ENCODE peak calls at places on chromosomes 2 and 18, in ten cellular contexts. One of them, this sample, is unnamed.
A peak's percentile ranks its signal among the peaks of the same experiment; 100 is the strongest.

GRCh38 chr18:32040936-32041335 is 22.3 kb downstream of the RNF125 start:
- DNase-seq in nephron progenitor cell: no peak
- DNase-seq in NB4: peak; percentile 90
- DNase-seq in AG09309: no peak
- DNase-seq in fibroblast of lung: no peak
- DNase-seq in activated CD8-positive, alpha-beta T cell treated with anti-CD3 and anti-CD28 coated beads for 36 hours: peak; percentile 75
- DNase-seq in HepG2: no peak
- DNase-seq in type B pancreatic cell: no peak
- DNase-seq in PC-3: no peak
- DNase-seq in gastrocnemius medialis: no peak
- DNase-seq in this sample: no peak

GRCh38 chr2:176931588-176932563 is 280.7 kb upstream of the HNRNPA3 start:
- DNase-seq in fibroblast of lung: peak; percentile 3
- DNase-seq in HepG2: no peak
- DNase-seq in gastrocnemius medialis: no peak
- DNase-seq in NB4: peak; percentile 15
- DNase-seq in nephron progenitor cell: no peak
- DNase-seq in activated CD8-positive, alpha-beta T cell treated with anti-CD3 and anti-CD28 coated beads for 36 hours: peak; percentile 57
- DNase-seq in PC-3: peak; percentile 24
- DNase-seq in type B pancreatic cell: no peak
- DNase-seq in AG09309: peak; percentile 3
- DNase-seq in this sample: peak; percentile 76

GRCh38 chr18:51811883-51812282 is 528.1 kb upstream of the DCC start:
- DNase-seq in NB4: no peak
- DNase-seq in HepG2: no peak
- DNase-seq in activated CD8-positive, alpha-beta T cell treated with anti-CD3 and anti-CD28 coated beads for 36 hours: no peak
- DNase-seq in type B pancreatic cell: no peak
- DNase-seq in PC-3: no peak
- DNase-seq in fibroblast of lung: no peak
- DNase-seq in AG09309: no peak
- DNase-seq in gastrocnemius medialis: no peak
- DNase-seq in nephron progenitor cell: no peak
- DNase-seq in this sample: no peak

GRCh38 chr2:73218298-73218697 is 4.3 kb downstream of the SMYD5 start:
- DNase-seq in PC-3: peak; percentile 64
- DNase-seq in gastrocnemius medialis: peak; percentile 33
- DNase-seq in AG09309: no peak
- DNase-seq in HepG2: no peak
- DNase-seq in NB4: no peak
- DNase-seq in activated CD8-positive, alpha-beta T cell treated with anti-CD3 and anti-CD28 coated beads for 36 hours: no peak
- DNase-seq in fibroblast of lung: peak; percentile 30
- DNase-seq in nephron progenitor cell: no peak
- DNase-seq in type B pancreatic cell: no peak
- DNase-seq in this sample: no peak

GRCh38 chr2:120225549-120226065 is 2.4 kb upstream of the TMEM185B start:
- DNase-seq in nephron progenitor cell: no peak
- DNase-seq in PC-3: no peak
- DNase-seq in fibroblast of lung: no peak
- DNase-seq in gastrocnemius medialis: no peak
- DNase-seq in NB4: no peak
- DNase-seq in HepG2: no peak
- DNase-seq in AG09309: no peak
- DNase-seq in activated CD8-positive, alpha-beta T cell treated with anti-CD3 and anti-CD28 coated beads for 36 hours: no peak
- DNase-seq in type B pancreatic cell: no peak
- DNase-seq in this sample: no peak

GRCh38 chr2:126748929-126749518 is 93.1 kb downstream of the GYPC start:
- DNase-seq in PC-3: no peak
- DNase-seq in NB4: no peak
- DNase-seq in gastrocnemius medialis: no peak
- DNase-seq in type B pancreatic cell: no peak
- DNase-seq in AG09309: no peak
- DNase-seq in HepG2: no peak
- DNase-seq in nephron progenitor cell: no peak
- DNase-seq in activated CD8-positive, alpha-beta T cell treated with anti-CD3 and anti-CD28 coated beads for 36 hours: no peak
- DNase-seq in fibroblast of lung: no peak
- DNase-seq in this sample: no peak

GRCh38 chr18:30248061-30248460 is 794.5 kb downstream of the DSC3 start:
- DNase-seq in AG09309: no peak
- DNase-seq in gastrocnemius medialis: no peak
- DNase-seq in PC-3: no peak
- DNase-seq in type B pancreatic cell: no peak
- DNase-seq in fibroblast of lung: peak; percentile 4
- DNase-seq in HepG2: no peak
- DNase-seq in nephron progenitor cell: no peak
- DNase-seq in NB4: no peak
- DNase-seq in activated CD8-positive, alpha-beta T cell treated with anti-CD3 and anti-CD28 coated beads for 36 hours: no peak
- DNase-seq in this sample: no peak

GRCh38 chr18:70423988-70424387 is 135.1 kb downstream of the SOCS6 start:
- DNase-seq in fibroblast of lung: peak; percentile 71
- DNase-seq in AG09309: peak; percentile 46
- DNase-seq in HepG2: no peak
- DNase-seq in NB4: no peak
- DNase-seq in PC-3: peak; percentile 92
- DNase-seq in type B pancreatic cell: no peak
- DNase-seq in activated CD8-positive, alpha-beta T cell treated with anti-CD3 and anti-CD28 coated beads for 36 hours: no peak
- DNase-seq in gastrocnemius medialis: no peak
- DNase-seq in nephron progenitor cell: no peak
- DNase-seq in this sample: no peak

GRCh38 chr2:10620481-10620880 is 69.3 kb downstream of the NOL10 start:
- DNase-seq in fibroblast of lung: peak; percentile 97
- DNase-seq in NB4: peak; percentile 30
- DNase-seq in HepG2: no peak
- DNase-seq in nephron progenitor cell: no peak
- DNase-seq in PC-3: peak; percentile 26
- DNase-seq in AG09309: peak; percentile 59
- DNase-seq in gastrocnemius medialis: no peak
- DNase-seq in activated CD8-positive, alpha-beta T cell treated with anti-CD3 and anti-CD28 coated beads for 36 hours: peak; percentile 3
- DNase-seq in type B pancreatic cell: no peak
- DNase-seq in this sample: no peak

GRCh38 chr2:118371500-118371899 is 283.2 kb downstream of the INSIG2 start:
- DNase-seq in NB4: peak; percentile 35
- DNase-seq in PC-3: peak; percentile 75
- DNase-seq in type B pancreatic cell: no peak
- DNase-seq in nephron progenitor cell: peak; percentile 64
- DNase-seq in HepG2: peak; percentile 42
- DNase-seq in activated CD8-positive, alpha-beta T cell treated with anti-CD3 and anti-CD28 coated beads for 36 hours: peak; percentile 13
- DNase-seq in gastrocnemius medialis: no peak
- DNase-seq in fibroblast of lung: peak; percentile 59
- DNase-seq in AG09309: peak; percentile 24
- DNase-seq in this sample: peak; percentile 17
- TF ChIP-seq CTCF in NB4: peak; percentile 62
- TF ChIP-seq CTCF in PC-3: peak; percentile 95
- TF ChIP-seq CTCF in type B pancreatic cell: peak; percentile 73
- TF ChIP-seq CTCF in nephron progenitor cell: peak; percentile 75
- TF ChIP-seq CTCF in HepG2: peak; percentile 89
- TF ChIP-seq CTCF in activated CD8-positive, alpha-beta T cell treated with anti-CD3 and anti-CD28 coated beads for 36 hours: peak; percentile 24
- TF ChIP-seq CTCF in gastrocnemius medialis: peak; percentile 21
- TF ChIP-seq CTCF in fibroblast of lung: peak; percentile 65
- TF ChIP-seq CTCF in AG09309: peak; percentile 96
- TF ChIP-seq CTCF in this sample: peak; percentile 27

GRCh38 chr2:113888641-113889470 is 1.0 kb upstream of the ACTR3 start:
- DNase-seq in fibroblast of lung: no peak
- DNase-seq in NB4: no peak
- DNase-seq in type B pancreatic cell: no peak
- DNase-seq in activated CD8-positive, alpha-beta T cell treated with anti-CD3 and anti-CD28 coated beads for 36 hours: no peak
- DNase-seq in AG09309: no peak
- DNase-seq in HepG2: no peak
- DNase-seq in PC-3: no peak
- DNase-seq in nephron progenitor cell: peak; percentile 62
- DNase-seq in gastrocnemius medialis: no peak
- DNase-seq in this sample: no peak

GRCh38 chr2:113892004-113892740 is 2.3 kb downstream of the ACTR3 start:
- DNase-seq in NB4: peak; percentile 27
- DNase-seq in nephron progenitor cell: no peak
- DNase-seq in PC-3: no peak
- DNase-seq in fibroblast of lung: no peak
- DNase-seq in HepG2: no peak
- DNase-seq in type B pancreatic cell: no peak
- DNase-seq in AG09309: no peak
- DNase-seq in gastrocnemius medialis: no peak
- DNase-seq in activated CD8-positive, alpha-beta T cell treated with anti-CD3 and anti-CD28 coated beads for 36 hours: no peak
- DNase-seq in this sample: no peak

GRCh38 chr2:113891265-113891959 is 1.5 kb downstream of the ACTR3 start:
- DNase-seq in gastrocnemius medialis: no peak
- DNase-seq in HepG2: no peak
- DNase-seq in type B pancreatic cell: no peak
- DNase-seq in fibroblast of lung: no peak
- DNase-seq in NB4: no peak
- DNase-seq in AG09309: no peak
- DNase-seq in nephron progenitor cell: no peak
- DNase-seq in PC-3: no peak
- DNase-seq in activated CD8-positive, alpha-beta T cell treated with anti-CD3 and anti-CD28 coated beads for 36 hours: no peak
- DNase-seq in this sample: no peak

GRCh38 chr2:113889471-113890252 is at the start of gene ACTR3:
- DNase-seq in gastrocnemius medialis: peak; percentile 96
- DNase-seq in PC-3: peak; percentile 99
- DNase-seq in NB4: peak; percentile 99
- DNase-seq in fibroblast of lung: peak; percentile 98
- DNase-seq in activated CD8-positive, alpha-beta T cell treated with anti-CD3 and anti-CD28 coated beads for 36 hours: peak; percentile 98
- DNase-seq in type B pancreatic cell: peak; percentile 99
- DNase-seq in HepG2: peak; percentile 98
- DNase-seq in AG09309: peak; percentile 93
- DNase-seq in nephron progenitor cell: peak; percentile 99
- DNase-seq in this sample: peak; percentile 92

DNA sequence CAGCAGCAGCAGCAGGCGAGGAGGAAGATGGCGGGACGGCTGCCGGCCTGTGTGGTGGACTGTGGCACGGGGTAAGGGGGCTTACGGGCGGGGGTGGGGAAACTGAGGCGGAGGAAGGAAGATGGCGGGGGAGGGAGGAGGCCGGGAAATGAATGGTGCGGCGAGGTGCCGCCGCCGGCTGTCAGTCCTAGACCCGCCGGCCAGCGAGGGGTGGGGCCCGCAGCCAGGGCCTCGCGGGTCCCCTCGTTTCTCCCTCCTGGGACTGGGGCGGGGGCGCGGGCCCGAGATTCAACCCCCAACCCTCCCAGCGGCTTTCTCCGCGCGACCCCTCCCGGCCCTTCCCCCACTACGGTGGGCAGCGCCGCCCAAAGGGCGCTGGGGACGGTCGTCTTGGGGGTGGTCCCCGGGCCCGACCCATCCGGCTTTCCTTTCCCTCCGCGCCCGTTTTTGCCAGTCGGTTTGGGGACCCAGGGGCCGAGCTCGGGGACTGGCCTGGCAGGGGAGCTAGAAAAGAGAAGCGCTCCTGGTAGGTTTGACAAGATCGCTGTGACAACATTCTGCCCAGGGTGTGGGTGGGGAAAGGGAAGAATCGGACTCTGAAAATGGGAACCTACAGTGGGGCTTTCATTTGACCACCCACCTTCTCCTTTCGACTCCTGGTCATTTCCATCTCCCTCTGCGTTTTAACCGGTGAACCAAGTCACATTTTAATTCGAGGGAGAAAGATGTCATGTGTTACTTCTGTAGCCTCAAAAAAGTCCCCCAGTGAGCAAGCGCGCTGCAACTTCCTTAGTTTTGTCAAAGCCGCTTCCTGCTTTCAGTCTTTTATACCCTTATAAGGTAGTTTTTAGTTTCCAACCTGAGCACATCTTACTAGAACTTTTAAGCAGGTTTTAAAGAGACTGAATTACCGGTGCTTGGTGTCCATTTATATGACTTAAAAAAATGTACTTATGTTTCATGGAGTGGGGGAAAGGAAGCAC is 655 bp downstream of the ACTR3 start:
- DNase-seq in fibroblast of lung: peak; percentile 82
- DNase-seq in nephron progenitor cell: peak; percentile 68
- DNase-seq in activated CD8-positive, alpha-beta T cell treated with anti-CD3 and anti-CD28 coated beads for 36 hours: peak; percentile 87
- DNase-seq in PC-3: peak; percentile 75
- DNase-seq in gastrocnemius medialis: peak; percentile 55
- DNase-seq in NB4: peak; percentile 84
- DNase-seq in HepG2: peak; percentile 73
- DNase-seq in type B pancreatic cell: peak; percentile 75
- DNase-seq in AG09309: no peak
- DNase-seq in this sample: peak; percentile 56
- TF ChIP-seq CTCF in fibroblast of lung: no peak
- TF ChIP-seq CTCF in nephron progenitor cell: no peak
- TF ChIP-seq CTCF in activated CD8-positive, alpha-beta T cell treated with anti-CD3 and anti-CD28 coated beads for 36 hours: no peak
- TF ChIP-seq CTCF in PC-3: no peak
- TF ChIP-seq CTCF in gastrocnemius medialis: no peak
- TF ChIP-seq CTCF in NB4: no peak
- TF ChIP-seq CTCF in HepG2: peak; percentile 48
- TF ChIP-seq CTCF in type B pancreatic cell: no peak
- TF ChIP-seq CTCF in AG09309: no peak
- TF ChIP-seq CTCF in this sample: no peak

GRCh38 chr18:41378628-41379027 is 576.4 kb upstream of the PIK3C3 start:
- DNase-seq in gastrocnemius medialis: no peak
- DNase-seq in PC-3: peak; percentile 50
- DNase-seq in activated CD8-positive, alpha-beta T cell treated with anti-CD3 and anti-CD28 coated beads for 36 hours: no peak
- DNase-seq in type B pancreatic cell: no peak
- DNase-seq in fibroblast of lung: peak; percentile 56
- DNase-seq in AG09309: no peak
- DNase-seq in nephron progenitor cell: no peak
- DNase-seq in NB4: no peak
- DNase-seq in HepG2: no peak
- DNase-seq in this sample: no peak
- TF ChIP-seq CTCF in gastrocnemius medialis: no peak
- TF ChIP-seq CTCF in PC-3: peak; percentile 51
- TF ChIP-seq CTCF in activated CD8-positive, alpha-beta T cell treated with anti-CD3 and anti-CD28 coated beads for 36 hours: no peak
- TF ChIP-seq CTCF in type B pancreatic cell: peak; percentile 62
- TF ChIP-seq CTCF in fibroblast of lung: peak; percentile 56
- TF ChIP-seq CTCF in AG09309: no peak
- TF ChIP-seq CTCF in nephron progenitor cell: peak; percentile 23
- TF ChIP-seq CTCF in NB4: no peak
- TF ChIP-seq CTCF in HepG2: peak; percentile 43
- TF ChIP-seq CTCF in this sample: no peak

GRCh38 chr2:174546519-174547506 is 50.8 kb downstream of the WIPF1 start:
- DNase-seq in AG09309: peak; percentile 7
- DNase-seq in PC-3: peak; percentile 45
- DNase-seq in gastrocnemius medialis: no peak
- DNase-seq in activated CD8-positive, alpha-beta T cell treated with anti-CD3 and anti-CD28 coated beads for 36 hours: peak; percentile 69
- DNase-seq in type B pancreatic cell: no peak
- DNase-seq in NB4: peak; percentile 62
- DNase-seq in HepG2: peak; percentile 38
- DNase-seq in nephron progenitor cell: no peak
- DNase-seq in fibroblast of lung: peak; percentile 10
- DNase-seq in this sample: peak; percentile 61
- TF ChIP-seq CTCF in AG09309: peak; percentile 67
- TF ChIP-seq CTCF in PC-3: peak; percentile 57
- TF ChIP-seq CTCF in gastrocnemius medialis: no peak
- TF ChIP-seq CTCF in activated CD8-positive, alpha-beta T cell treated with anti-CD3 and anti-CD28 coated beads for 36 hours: peak; percentile 50
- TF ChIP-seq CTCF in type B pancreatic cell: peak; percentile 37
- TF ChIP-seq CTCF in NB4: peak; percentile 71
- TF ChIP-seq CTCF in HepG2: peak; percentile 67
- TF ChIP-seq CTCF in nephron progenitor cell: peak; percentile 18
- TF ChIP-seq CTCF in fibroblast of lung: peak; percentile 56
- TF ChIP-seq CTCF in this sample: peak; percentile 43

DNA sequence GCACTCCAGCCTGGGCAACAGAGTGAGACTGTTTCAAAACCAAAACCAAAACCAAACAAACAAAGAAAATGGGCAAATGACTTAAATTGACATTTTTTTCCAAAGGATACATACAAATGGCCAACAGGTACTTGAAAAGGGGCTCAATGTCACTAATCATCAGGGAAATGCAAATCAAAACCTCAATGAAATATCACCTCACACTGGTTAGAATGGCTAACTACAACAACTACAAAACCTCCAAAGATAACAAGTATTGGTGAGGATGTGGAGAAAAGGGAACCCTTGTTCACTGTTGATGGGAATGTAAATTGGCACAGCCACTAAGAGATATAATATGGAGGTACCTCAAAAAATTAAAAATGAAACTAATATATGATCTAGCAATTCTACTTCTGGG is 213.2 kb upstream of the HS6ST1 start:
- DNase-seq in HepG2: no peak
- DNase-seq in fibroblast of lung: no peak
- DNase-seq in NB4: peak; percentile 61
- DNase-seq in gastrocnemius medialis: no peak
- DNase-seq in PC-3: peak; percentile 3
- DNase-seq in activated CD8-positive, alpha-beta T cell treated with anti-CD3 and anti-CD28 coated beads for 36 hours: no peak
- DNase-seq in type B pancreatic cell: no peak
- DNase-seq in AG09309: no peak
- DNase-seq in nephron progenitor cell: no peak
- DNase-seq in this sample: no peak
- TF ChIP-seq CTCF in HepG2: peak; percentile 29
- TF ChIP-seq CTCF in fibroblast of lung: peak; percentile 9
- TF ChIP-seq CTCF in NB4: peak; percentile 35
- TF ChIP-seq CTCF in gastrocnemius medialis: no peak
- TF ChIP-seq CTCF in PC-3: peak; percentile 34
- TF ChIP-seq CTCF in activated CD8-positive, alpha-beta T cell treated with anti-CD3 and anti-CD28 coated beads for 36 hours: no peak
- TF ChIP-seq CTCF in type B pancreatic cell: peak; percentile 46
- TF ChIP-seq CTCF in AG09309: no peak
- TF ChIP-seq CTCF in nephron progenitor cell: no peak
- TF ChIP-seq CTCF in this sample: no peak

This sample was measured in GM13976.